ENCODE peak calls at places on chromosomes 11 and 22, in five cellular contexts. G is K562, P is AG09309, N is psoas muscle, B is coronary artery. A is an unnamed sample.

GRCh38 chr22:17744430-17744829 is 29.8 kb downstream of the BID start:
- DNase-seq in P (no peak), G (no peak), B (no peak), N (no peak), A (no peak)

GRCh38 chr11:59403546-59403945 is 22.7 kb downstream of the OR5A2 start:
- DNase-seq in B (no peak), P (no peak), N (no peak), G (no peak), A (peak)

GRCh38 chr11:2531277-2531986 is 86.6 kb downstream of the KCNQ1 start:
- DNase-seq in N (peak), B (no peak), G (peak), P (no peak), A (peak)

GRCh38 chr22:50701428-50702154 is 29.0 kb downstream of the SHANK3 start:
- DNase-seq in G (no peak), P (no peak), N (no peak), B (no peak), A (no peak)

GRCh38 chr11:15918674-15919073 is 437.7 kb downstream of the SOX6 start:
- DNase-seq in P (no peak), G (no peak), N (no peak), B (no peak), A (no peak)

GRCh38 chr11:12802418-12803085 is 128.3 kb downstream of the TEAD1 start:
- DNase-seq in P (no peak), B (no peak), G (peak), N (no peak), A (peak)

GRCh38 chr22:44363980-44364749 is 51.4 kb upstream of the SHISAL1 start:
- DNase-seq in N (peak), B (peak), P (no peak), G (no peak), A (no peak)

GRCh38 chr11:109309153-109309552 is 112.8 kb upstream of the C11orf87 start:
- DNase-seq in N (no peak), G (no peak), B (no peak), P (no peak), A (no peak)

GRCh38 chr11:126194121-126194543 is 17.3 kb downstream of the RPUSD4 start:
- DNase-seq in P (no peak), B (no peak), G (peak), N (no peak), A (peak)

GRCh38 chr11:13685461-13686108 is 17.1 kb downstream of the FAR1 start:
- DNase-seq in G (no peak), B (no peak), P (no peak), N (no peak), A (no peak)

GRCh38 chr11:18495268-18495667 is 31.5 kb downstream of the TSG101 start:
- DNase-seq in P (no peak), N (no peak), G (no peak), B (no peak), A (no peak)

GRCh38 chr22:40346178-40347064 is at the start of gene ADSL:
- DNase-seq in G (peak), N (peak), B (peak), P (no peak), A (peak)

GRCh38 chr11:17392872-17393271 is 4.4 kb upstream of the KCNJ11 start:
- DNase-seq in G (no peak), N (no peak), P (no peak), B (no peak), A (no peak)

GRCh38 chr22:42396621-42397331 is 35.4 kb downstream of the NFAM1 start:
- DNase-seq in G (no peak), P (no peak), B (no peak), N (no peak), A (no peak)

DNA sequence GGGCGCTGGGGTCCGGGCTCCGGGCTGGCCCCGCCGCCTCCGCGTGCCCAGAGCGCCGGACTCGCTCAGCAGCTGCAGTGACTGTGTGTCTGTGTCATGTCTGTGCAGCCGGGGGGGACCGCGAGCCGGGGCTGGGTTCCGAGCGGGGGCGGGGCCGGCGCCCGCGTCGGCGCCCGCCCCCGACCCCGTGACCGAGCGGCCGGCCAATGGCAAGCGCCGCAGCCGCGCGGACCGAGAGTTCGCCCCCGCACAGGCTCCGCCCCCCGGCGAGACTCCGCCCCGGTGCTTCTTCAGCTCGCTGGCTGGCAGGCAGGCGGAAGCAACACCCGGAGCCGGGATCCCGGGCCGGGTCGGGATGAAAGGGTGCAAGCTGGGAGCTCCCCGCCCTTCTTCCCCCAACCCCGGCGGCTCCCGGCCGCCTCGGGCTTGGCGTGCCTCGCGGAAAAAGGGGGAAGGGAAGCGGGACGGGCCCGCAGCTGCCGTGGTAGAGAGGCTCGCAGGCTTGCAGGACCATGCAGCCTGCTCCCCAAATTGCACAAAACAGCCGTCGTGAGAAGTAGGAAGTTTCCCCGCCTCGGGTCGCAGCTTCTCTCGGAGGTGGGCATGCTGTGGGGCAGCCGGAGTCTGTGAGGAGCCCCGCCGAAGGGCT is 775 bp upstream of the LARGE1 start:
- DNase-seq in N (peak), B (peak), G (peak), P (peak), A (peak)
- TF ChIP-seq CTCF in N (no peak), B (no peak), G (no peak), P (no peak), A (no peak)

GRCh38 chr11:120212259-120212888 is 1.5 kb downstream of the OAF start:
- DNase-seq in N (no peak), P (no peak), G (peak), B (no peak), A (no peak)
- H3K4me3 ChIP-seq in N (peak), P (peak), G (no peak), B (peak), A (no peak)

DNA sequence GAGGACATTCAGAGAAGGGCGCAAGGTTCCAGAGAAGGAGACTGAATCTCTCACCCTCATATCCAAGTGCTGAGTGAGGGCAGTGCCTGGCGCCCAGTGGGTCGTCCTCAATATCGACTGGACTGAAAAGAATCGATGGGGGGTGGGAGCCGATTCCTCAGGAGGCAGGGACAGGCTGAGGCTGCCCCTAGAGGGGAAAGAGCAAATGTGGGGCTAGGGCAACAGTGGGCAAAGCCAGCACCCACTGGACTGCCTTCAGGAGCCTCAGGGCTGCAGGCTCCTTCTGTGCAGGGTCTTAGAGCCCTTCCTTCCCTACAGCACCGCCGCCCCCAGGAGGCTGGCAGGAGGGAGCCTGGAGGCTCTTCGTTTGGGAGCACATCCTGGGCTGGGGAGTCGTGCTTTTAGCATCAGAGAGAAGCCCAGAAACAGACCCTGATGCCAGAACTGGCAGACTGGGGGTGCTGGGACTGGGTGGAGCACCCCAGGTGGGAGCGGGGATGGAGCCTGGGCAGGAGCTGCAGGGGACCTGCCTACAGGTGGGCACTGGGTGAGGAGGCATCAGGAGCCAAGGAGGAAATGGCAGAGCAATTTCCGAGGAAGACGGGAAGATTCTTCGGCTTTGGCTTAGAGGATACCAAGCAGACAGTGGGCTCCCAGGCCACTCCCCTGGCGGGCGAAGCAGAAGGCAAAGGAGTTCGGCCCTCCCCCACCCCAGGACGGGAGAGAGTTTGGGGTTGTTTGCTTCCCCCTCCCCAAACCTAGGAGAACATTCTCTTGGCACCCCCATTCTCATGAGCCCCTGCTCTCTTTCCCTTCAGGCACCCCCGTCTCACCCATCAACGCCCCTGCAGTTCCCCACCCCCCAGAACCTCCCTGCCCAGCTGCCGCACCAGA is 1.2 kb downstream of the SYT7 start:
- DNase-seq in P (no peak), G (no peak), N (no peak), B (no peak), A (peak)
- TF ChIP-seq CTCF in P (no peak), G (no peak), N (no peak), B (no peak), A (peak)

GRCh38 chr22:19450363-19451175 is 3.1 kb upstream of the C22orf39 start:
- DNase-seq in G (no peak), P (no peak), N (no peak), B (no peak), A (no peak)

GRCh38 chr22:19449422-19449767 is 1.9 kb upstream of the C22orf39 start:
- DNase-seq in B (no peak), N (no peak), P (no peak), G (peak), A (no peak)

GRCh38 chr22:19447388-19448075 is at the start of gene C22orf39:
- DNase-seq in P (peak), B (peak), N (peak), G (peak), A (peak)

GRCh38 chr22:19448076-19448607 is 631 bp upstream of the C22orf39 start:
- DNase-seq in P (no peak), G (peak), N (no peak), B (no peak), A (peak)

GRCh38 chr22:19448739-19449421 is 1.4 kb upstream of the C22orf39 start:
- DNase-seq in G (peak), P (no peak), N (no peak), B (no peak), A (peak)
- H3K4me3 ChIP-seq in G (no peak), P (no peak), N (peak), B (no peak), A (peak)

DNA sequence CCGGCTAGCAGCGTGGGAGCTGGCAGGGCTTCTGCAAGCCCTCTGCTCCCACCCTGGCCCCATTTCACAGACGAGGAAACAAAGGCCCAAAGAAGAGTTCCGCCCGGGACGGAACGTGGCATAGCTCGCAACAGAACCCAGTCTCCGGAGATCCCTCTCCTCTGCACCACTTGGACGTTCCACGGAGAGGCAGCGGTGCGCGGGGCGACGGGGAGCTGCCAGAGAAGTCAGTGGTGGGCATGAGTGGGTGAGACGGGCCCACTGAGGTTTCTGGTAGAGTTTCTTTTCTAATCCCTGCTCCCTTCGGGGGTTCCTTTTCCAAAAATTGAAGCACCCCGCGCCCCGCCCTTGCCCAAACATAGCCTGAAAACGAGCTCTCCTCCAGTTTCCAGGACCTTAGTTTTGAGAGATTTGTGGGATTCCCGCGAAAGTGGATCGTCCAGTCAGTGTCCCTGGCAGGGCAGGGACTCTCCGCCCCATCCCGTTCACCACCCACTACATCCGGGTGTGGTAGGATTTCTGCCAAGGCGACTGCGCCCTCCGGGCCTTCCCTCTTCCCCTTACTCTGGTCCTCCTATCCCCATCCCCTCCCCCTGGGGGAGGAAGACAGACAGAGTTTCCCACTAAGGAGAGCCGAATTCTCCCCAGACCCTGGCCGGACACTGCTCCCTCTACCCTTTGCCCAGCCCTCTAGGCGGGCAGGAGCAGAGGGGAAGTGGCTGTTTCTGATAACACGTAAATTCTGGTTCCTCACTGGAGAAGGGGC is 764 bp upstream of the NECTIN1 start:
- DNase-seq in B (peak), P (no peak), N (peak), G (no peak), A (peak)
- TF ChIP-seq CTCF in B (peak), P (no peak), N (no peak), G (no peak), A (no peak)

A was measured in neural progenitor cell.